ENCODE peak calls at places on chromosomes 3 and 15, in six cellular contexts. R is GM12878, H is GM23338, S is SK-N-SH, P is suprapubic skin, T is SK-N-MC. O is an unnamed sample.

GRCh38 chr3:55532806-55533205 is 45.7 kb upstream of the WNT5A start:
- DNase-seq in H (no peak), T (no peak), S (no peak), P (no peak), R (no peak), O (no peak)

GRCh38 chr3:101567528-101568317 is 6.1 kb downstream of the TRMT10C start:
- DNase-seq in T (no peak), S (no peak), R (no peak), P (no peak), H (no peak), O (no peak)

GRCh38 chr15:37090543-37091175 is 9.7 kb downstream of the MEIS2 start:
- DNase-seq in S (no peak), P (no peak), H (no peak), R (no peak), T (no peak), O (no peak)

GRCh38 chr3:10627884-10628572 is 122.6 kb upstream of the ATP2B2 start:
- DNase-seq in T (no peak), H (peak; percentile 61), P (no peak), R (no peak), S (no peak), O (no peak)

GRCh38 chr3:44342191-44342790 is 3.7 kb downstream of the TCAIM start:
- DNase-seq in T (no peak), H (no peak), S (no peak), R (no peak), P (no peak), O (no peak)

GRCh38 chr3:59245879-59246501 is 196.2 kb upstream of the CFAP20DC start:
- DNase-seq in H (no peak), P (no peak), R (no peak), T (no peak), S (no peak), O (no peak)

GRCh38 chr3:18853269-18853668 is 295.0 kb upstream of the KCNH8 start:
- DNase-seq in H (no peak), R (no peak), P (no peak), S (peak; percentile 1), T (no peak), O (no peak)

GRCh38 chr15:75177360-75178071 is 24.2 kb upstream of the C15orf39 start:
- DNase-seq in P (no peak), H (no peak), S (peak; percentile 48), T (no peak), R (no peak), O (no peak)

GRCh38 chr3:48057521-48057920 is 41.3 kb upstream of the MAP4 start:
- DNase-seq in S (no peak), P (no peak), H (no peak), T (no peak), R (no peak), O (no peak)

GRCh38 chr3:17573396-17573795 is 169.0 kb downstream of the TBC1D5 start:
- DNase-seq in R (peak; percentile 44), H (no peak), S (no peak), P (no peak), T (no peak), O (no peak)

GRCh38 chr15:69452702-69453513 is at the start of gene RPLP1:
- DNase-seq in T (peak; percentile 81), R (peak; percentile 77), H (peak; percentile 97), S (peak; percentile 97), P (peak; percentile 99), O (peak; percentile 96)

GRCh38 chr3:61637088-61638051 is 76.0 kb downstream of the PTPRG start:
- DNase-seq in T (no peak), R (peak; percentile 48), P (no peak), S (peak; percentile 15), H (no peak), O (no peak)

GRCh38 chr15:89822951-89823701 is 8.5 kb upstream of the ANPEP start:
- DNase-seq in T (no peak), R (no peak), H (no peak), S (peak; percentile 74), P (no peak), O (no peak)

GRCh38 chr3:184679056-184679502 is 32.8 kb downstream of the MAGEF1 start:
- DNase-seq in T (no peak), P (no peak), R (no peak), S (peak; percentile 60), H (peak; percentile 76), O (no peak)

GRCh38 chr3:37937156-37937555 is 53.4 kb upstream of the VILL start:
- DNase-seq in S (no peak), T (no peak), R (no peak), H (no peak), P (no peak), O (no peak)

GRCh38 chr3:37935756-37936666 is 54.6 kb upstream of the VILL start:
- DNase-seq in R (no peak), T (no peak), S (no peak), P (no peak), H (peak; percentile 78), O (peak; percentile 86)

GRCh38 chr3:37934631-37935289 is 55.8 kb upstream of the VILL start:
- DNase-seq in T (no peak), S (no peak), P (no peak), R (no peak), H (no peak), O (no peak)

GRCh38 chr3:37938011-37938410 is 52.6 kb upstream of the VILL start:
- DNase-seq in S (no peak), R (no peak), T (no peak), P (no peak), H (no peak), O (no peak)

DNA sequence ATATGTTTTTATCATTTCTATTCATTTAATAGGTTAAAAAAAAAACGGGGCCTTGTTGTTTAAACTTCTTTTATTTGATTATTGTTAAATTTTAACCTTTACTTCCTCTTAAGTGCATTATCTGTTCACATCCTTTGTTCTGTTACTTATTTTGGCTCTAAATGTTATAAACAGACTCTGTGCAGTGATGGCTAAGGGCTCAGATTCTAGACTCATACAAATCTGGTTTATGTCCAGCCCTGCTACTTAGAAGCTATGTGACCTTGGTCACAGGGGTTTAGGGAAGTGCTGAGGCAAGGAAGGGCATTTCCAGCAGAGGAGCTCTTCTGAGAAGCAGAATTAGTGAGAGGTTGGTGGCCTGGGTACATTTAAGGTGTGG is 55.3 kb upstream of the VILL start:
- DNase-seq in S (no peak), H (no peak), T (no peak), R (no peak), P (no peak), O (no peak)
- TF ChIP-seq POLR2AphosphoS5 in S (no peak), H (no peak), T (no peak), R (no peak), P (no peak), O (no peak)

GRCh38 chr15:87716422-87716821 is 540.1 kb downstream of the NTRK3 start:
- DNase-seq in R (no peak), P (no peak), H (peak; percentile 61), S (no peak), T (no peak), O (no peak)
- TF ChIP-seq POLR2AphosphoS5 in R (no peak), P (no peak), H (no peak), S (no peak), T (no peak), O (no peak)

GRCh38 chr3:177811111-177811510 is 613.8 kb upstream of the TBL1XR1 start:
- DNase-seq in T (no peak), H (no peak), R (no peak), P (no peak), S (no peak), O (no peak)

GRCh38 chr3:177813322-177813721 is 616.0 kb upstream of the TBL1XR1 start:
- DNase-seq in R (no peak), P (no peak), H (no peak), T (no peak), S (no peak), O (peak; percentile 80)

GRCh38 chr3:177811835-177812234 is 614.6 kb upstream of the TBL1XR1 start:
- DNase-seq in S (no peak), P (no peak), T (no peak), H (no peak), R (no peak), O (no peak)

GRCh38 chr3:177810162-177810623 is 612.9 kb upstream of the TBL1XR1 start:
- DNase-seq in T (no peak), P (no peak), H (no peak), S (no peak), R (no peak), O (no peak)

GRCh38 chr3:177812492-177812891 is 615.2 kb upstream of the TBL1XR1 start:
- DNase-seq in H (no peak), R (no peak), S (no peak), P (no peak), T (no peak), O (no peak)
- TF ChIP-seq POLR2AphosphoS5 in H (no peak), R (no peak), S (no peak), P (no peak), T (no peak), O (no peak)

DNA sequence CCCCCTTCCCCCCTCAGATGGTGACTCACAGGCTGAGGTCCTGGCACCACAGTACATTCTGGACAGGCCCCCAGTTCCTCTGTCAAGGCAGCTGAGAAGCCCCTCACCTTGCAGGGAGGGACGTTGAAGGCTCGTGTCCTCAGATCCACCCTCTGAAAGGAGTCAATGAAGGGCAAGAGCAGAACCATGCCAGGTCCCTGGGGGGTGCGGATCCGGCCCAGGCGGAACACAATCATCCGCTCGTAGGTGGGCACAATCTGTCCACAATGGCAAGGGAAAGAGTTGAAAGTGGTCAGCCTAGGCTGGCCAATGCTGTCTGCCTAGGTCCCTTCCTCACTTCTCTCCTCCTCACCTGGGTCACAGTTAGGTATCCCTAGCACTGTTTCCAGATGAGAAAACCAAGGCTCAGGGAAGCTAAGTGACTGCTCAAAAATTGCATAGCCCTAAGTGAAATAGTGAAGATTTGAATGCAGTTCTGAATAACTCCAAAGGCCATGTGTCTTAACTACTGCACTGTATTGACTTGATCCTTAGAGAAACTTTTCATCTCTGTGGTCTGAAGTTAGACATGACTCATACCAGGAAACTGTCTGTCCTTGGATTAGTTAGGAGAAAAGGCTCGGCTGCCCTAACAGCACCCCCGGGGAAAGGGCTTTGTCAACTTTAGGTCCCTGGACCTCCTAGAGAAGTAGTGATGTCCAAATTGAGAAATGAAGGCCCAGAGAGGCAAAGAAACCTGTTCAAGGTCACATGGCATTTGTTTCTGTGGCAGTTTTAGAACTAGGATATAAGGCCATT is 2.9 kb downstream of the STOML1 start:
- DNase-seq in S (no peak), P (peak; percentile 35), T (no peak), R (no peak), H (no peak), O (peak; percentile 6)
- TF ChIP-seq POLR2AphosphoS5 in S (no peak), P (no peak), T (no peak), R (no peak), H (no peak), O (no peak)

GRCh38 chr15:97623091-97623661 is 337.3 kb upstream of the ARRDC4 start:
- DNase-seq in R (no peak), S (no peak), H (peak; percentile 41), P (no peak), T (no peak), O (no peak)
- TF ChIP-seq POLR2AphosphoS5 in R (no peak), S (no peak), H (no peak), P (no peak), T (no peak), O (no peak)

DNA sequence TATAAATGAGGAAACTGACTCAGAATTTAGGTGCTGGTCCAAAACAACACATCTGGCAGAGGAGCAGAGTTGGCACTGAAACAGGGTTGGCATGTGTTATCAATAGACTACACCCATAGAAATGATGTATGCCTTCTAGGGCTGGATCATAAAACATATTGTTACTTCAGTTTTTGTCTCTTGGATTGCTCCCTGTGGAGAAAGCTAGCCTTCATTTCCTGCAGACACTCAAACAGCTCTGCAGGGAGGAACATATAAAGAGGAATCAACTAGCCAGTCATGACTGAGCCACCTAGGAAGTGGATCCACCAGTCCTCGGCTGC is 518 bp upstream of the MRPL3 start:
- DNase-seq in H (peak; percentile 3), R (no peak), P (no peak), T (peak; percentile 63), S (peak; percentile 20), O (no peak)
- TF ChIP-seq POLR2AphosphoS5 in H (no peak), R (no peak), P (no peak), T (no peak), S (no peak), O (no peak)